ENCODE peak calls at places on chromosome 5, in five cellular contexts. I is CD8-positive, alpha-beta T cell; E is PC-3; O is effector memory CD4-positive, alpha-beta T cell; D is naive thymus-derived CD4-positive, alpha-beta T cell. Y is an unnamed sample.

GRCh38 chr5:170265527-170265926 is 32.0 kb downstream of the LCP2 start:
- DNase-seq in E (no peak), O (no peak), I (no peak), D (no peak), Y (no peak)

GRCh38 chr5:172362755-172363154 is 79.2 kb upstream of the UBTD2 start:
- DNase-seq in D (no peak), E (no peak), I (no peak), O (no peak), Y (no peak)

GRCh38 chr5:27472000-27472763 is 433.8 kb upstream of the CDH9 start:
- DNase-seq in D (no peak), O (no peak), E (no peak), I (no peak), Y (no peak)

GRCh38 chr5:9479361-9479760 is 66.5 kb downstream of the SEMA5A start:
- DNase-seq in O (no peak), D (no peak), I (no peak), E (no peak), Y (no peak)

GRCh38 chr5:43073597-43074546 is 33.8 kb upstream of the ANXA2R start:
- DNase-seq in D (peak), I (peak), O (no peak), E (peak), Y (no peak)

GRCh38 chr5:72355706-72356299 is 35.6 kb downstream of the PTCD2 start:
- DNase-seq in D (no peak), I (no peak), E (peak), O (no peak), Y (no peak)

GRCh38 chr5:43631182-43631910 is 28.4 kb downstream of the NNT start:
- DNase-seq in D (peak), O (no peak), I (peak), E (peak), Y (peak)

GRCh38 chr5:67552773-67553172 is 356.2 kb upstream of the CD180 start:
- DNase-seq in O (no peak), D (no peak), I (no peak), E (no peak), Y (no peak)

GRCh38 chr5:150064681-150065220 is 21.6 kb downstream of the CSF1R start:
- DNase-seq in E (no peak), D (no peak), O (no peak), I (no peak), Y (no peak)

GRCh38 chr5:73841641-73842040 is 215.6 kb downstream of the ARHGEF28 start:
- DNase-seq in O (no peak), D (no peak), I (no peak), E (no peak), Y (no peak)

GRCh38 chr5:106454651-106455415 is 1215.9 kb downstream of the EFNA5 start:
- DNase-seq in D (no peak), I (no peak), O (no peak), E (peak), Y (no peak)

GRCh38 chr5:153534102-153534501 is 43.6 kb downstream of the GRIA1 start:
- DNase-seq in I (no peak), E (no peak), D (no peak), O (no peak), Y (no peak)

GRCh38 chr5:65043843-65044359 is 275.2 kb downstream of the CWC27 start:
- DNase-seq in O (no peak), D (no peak), I (no peak), E (no peak), Y (no peak)

GRCh38 chr5:172437445-172438303 is 16.7 kb downstream of the SH3PXD2B start:
- DNase-seq in O (no peak), E (peak), D (no peak), I (no peak), Y (no peak)

GRCh38 chr5:68725905-68726683 is 367.7 kb upstream of the SLC30A5 start:
- DNase-seq in I (no peak), O (no peak), E (no peak), D (peak), Y (no peak)

GRCh38 chr5:122350496-122350895 is 38.5 kb downstream of the SNCAIP start:
- DNase-seq in O (no peak), I (no peak), E (no peak), D (no peak), Y (no peak)

GRCh38 chr5:168314735-168315411 is 23.4 kb downstream of the WWC1 start:
- DNase-seq in E (peak), I (no peak), D (no peak), O (no peak), Y (peak)

GRCh38 chr5:155098433-155098832 is 84.9 kb downstream of the KIF4B start:
- DNase-seq in O (no peak), E (no peak), D (no peak), I (no peak), Y (no peak)
- H3K4me3 ChIP-seq in O (no peak), E (no peak), D (no peak), I (no peak), Y (no peak)

GRCh38 chr5:34756781-34757624 is 82.0 kb upstream of the TTC23L start:
- DNase-seq in D (no peak), O (no peak), E (no peak), I (no peak), Y (no peak)
- H3K27ac ChIP-seq in D (no peak), O (no peak), E (no peak), I (no peak), Y (no peak)

GRCh38 chr5:157177935-157178334 is 2.7 kb upstream of the ITK start:
- DNase-seq in D (no peak), O (no peak), E (peak), I (no peak), Y (no peak)
- H3K4me3 ChIP-seq in D (no peak), O (no peak), E (no peak), I (no peak), Y (no peak)

GRCh38 chr5:32098291-32098690 is 75.8 kb downstream of the GOLPH3 start:
- DNase-seq in O (no peak), E (no peak), I (no peak), D (no peak), Y (no peak)

GRCh38 chr5:32098806-32099435 is 75.2 kb downstream of the GOLPH3 start:
- DNase-seq in D (no peak), I (no peak), O (no peak), E (no peak), Y (no peak)

GRCh38 chr5:32100903-32101302 is 73.2 kb downstream of the GOLPH3 start:
- DNase-seq in E (no peak), D (no peak), O (no peak), I (no peak), Y (no peak)

GRCh38 chr5:32099486-32100035 is 74.6 kb downstream of the GOLPH3 start:
- DNase-seq in O (no peak), D (no peak), I (no peak), E (no peak), Y (no peak)

DNA sequence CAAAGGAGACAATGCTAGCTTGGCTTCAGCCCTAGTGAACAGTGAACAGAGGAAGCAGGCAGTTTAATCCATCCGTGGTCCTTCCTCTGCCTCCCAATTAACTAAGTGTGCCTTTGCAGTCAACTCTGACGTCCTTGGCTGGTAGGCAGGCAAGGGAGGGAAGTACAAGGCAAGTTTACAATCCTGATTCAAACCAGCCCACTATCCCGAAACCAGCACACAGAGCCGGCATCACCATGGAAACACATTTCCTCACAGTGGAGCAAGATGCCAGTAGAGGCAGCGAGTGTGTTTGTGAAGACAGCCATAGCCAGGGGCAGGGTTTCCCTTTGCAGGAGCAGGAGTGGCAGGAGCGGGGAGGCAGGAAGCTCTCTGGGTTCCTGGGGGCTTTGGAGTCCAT is 73.9 kb downstream of the GOLPH3 start:
- DNase-seq in E (no peak), I (no peak), O (no peak), D (no peak), Y (no peak)
- H3K27ac ChIP-seq in E (no peak), I (no peak), O (no peak), D (no peak), Y (no peak)

DNA sequence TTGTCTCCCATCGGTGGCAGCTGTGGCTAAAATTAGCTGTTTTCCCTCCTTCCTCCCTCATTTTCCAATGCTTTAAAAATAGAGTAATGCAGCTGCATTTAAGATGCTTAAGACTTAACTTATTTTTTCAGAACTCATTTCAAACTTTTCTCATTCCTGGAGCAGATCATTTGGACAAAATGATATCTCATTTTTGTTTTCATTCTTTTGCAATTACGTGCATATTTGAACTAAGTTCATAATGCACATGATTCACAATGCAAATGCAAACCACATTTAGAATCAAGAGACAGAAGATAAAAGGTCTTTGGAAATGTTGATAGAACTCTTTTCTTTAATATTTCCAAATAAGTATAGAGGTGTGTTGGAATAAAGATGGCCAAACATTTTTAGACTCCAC is 14.7 kb downstream of the HSPB3 start:
- DNase-seq in D (no peak), I (no peak), O (no peak), E (no peak), Y (peak)
- H3K4me3 ChIP-seq in D (no peak), I (no peak), O (no peak), E (no peak), Y (peak)

GRCh38 chr5:139904566-139905400 is 109.2 kb downstream of the PSD2 start:
- DNase-seq in D (no peak), I (no peak), O (no peak), E (no peak), Y (no peak)
- H3K27ac ChIP-seq in D (no peak), I (no peak), O (no peak), E (no peak), Y (no peak)

DNA sequence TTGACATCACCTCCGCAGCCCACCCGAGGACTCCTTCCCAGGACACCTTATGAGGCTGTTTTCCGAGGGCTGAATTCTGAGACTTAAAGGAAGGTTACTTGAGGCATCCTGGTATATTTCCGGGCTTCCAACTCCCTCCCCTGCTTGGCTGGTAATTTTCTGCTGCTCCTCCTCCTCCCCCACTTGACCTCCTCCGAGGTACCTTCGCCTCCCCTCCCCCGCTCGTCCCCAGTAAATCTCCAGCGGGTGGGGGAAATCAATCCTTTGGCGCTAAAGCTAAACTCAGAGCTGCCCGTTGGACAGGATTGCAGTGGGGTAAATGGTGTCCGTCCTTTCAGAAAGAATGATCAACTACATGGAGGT is 4.9 kb upstream of the ISL1 start:
- DNase-seq in I (no peak), E (no peak), D (no peak), O (no peak), Y (no peak)
- H3K4me3 ChIP-seq in I (no peak), E (peak), D (no peak), O (no peak), Y (no peak)